ENCODE peak calls at places on chromosomes 16 and 17, in six cellular contexts. T is Caco-2, N is BJ, V is AG10803, G is heart right ventricle, I is astrocyte of the spinal cord. Q is an unnamed sample.

GRCh38 chr17:8606415-8606814 is 24.1 kb downstream of the MYH10 start:
- DNase-seq in T (no peak), G (peak), I (peak), V (peak), N (no peak), Q (peak)

GRCh38 chr16:55496509-55497145 is 12.2 kb upstream of the LPCAT2 start:
- DNase-seq in N (no peak), I (no peak), G (no peak), T (no peak), V (no peak), Q (no peak)

GRCh38 chr16:84055801-84056634 is 13.4 kb upstream of the SLC38A8 start:
- DNase-seq in V (no peak), I (peak), N (no peak), T (no peak), G (no peak), Q (no peak)

GRCh38 chr16:51545951-51546350 is 394.9 kb upstream of the SALL1 start:
- DNase-seq in V (no peak), G (no peak), I (no peak), T (no peak), N (no peak), Q (no peak)

GRCh38 chr16:20409398-20410152 is at the start of gene ACSM5:
- DNase-seq in T (no peak), N (no peak), G (peak), V (no peak), I (no peak), Q (no peak)

GRCh38 chr16:2285731-2286191 is 17.8 kb upstream of the RNPS1 start:
- DNase-seq in T (no peak), I (no peak), N (no peak), G (no peak), V (no peak), Q (no peak)

GRCh38 chr17:4772235-4772613 is 538 bp downstream of the TM4SF5 start:
- DNase-seq in T (no peak), I (no peak), V (no peak), N (no peak), G (no peak), Q (no peak)

GRCh38 chr17:60461584-60461983 is 39.3 kb downstream of the CHCT1 start:
- DNase-seq in N (no peak), G (no peak), I (no peak), V (no peak), T (no peak), Q (no peak)

GRCh38 chr16:85029413-85029794 is 1.8 kb downstream of the KIAA0513 start:
- DNase-seq in G (no peak), N (peak), V (peak), I (peak), T (no peak), Q (peak)

GRCh38 chr16:28532940-28533647 is 5.7 kb downstream of the NUPR1 start:
- DNase-seq in T (no peak), I (no peak), V (no peak), N (no peak), G (no peak), Q (no peak)

GRCh38 chr16:49857423-49858181 is 1.7 kb upstream of the ZNF423 start:
- DNase-seq in G (peak), N (no peak), I (peak), V (peak), T (peak), Q (peak)

DNA sequence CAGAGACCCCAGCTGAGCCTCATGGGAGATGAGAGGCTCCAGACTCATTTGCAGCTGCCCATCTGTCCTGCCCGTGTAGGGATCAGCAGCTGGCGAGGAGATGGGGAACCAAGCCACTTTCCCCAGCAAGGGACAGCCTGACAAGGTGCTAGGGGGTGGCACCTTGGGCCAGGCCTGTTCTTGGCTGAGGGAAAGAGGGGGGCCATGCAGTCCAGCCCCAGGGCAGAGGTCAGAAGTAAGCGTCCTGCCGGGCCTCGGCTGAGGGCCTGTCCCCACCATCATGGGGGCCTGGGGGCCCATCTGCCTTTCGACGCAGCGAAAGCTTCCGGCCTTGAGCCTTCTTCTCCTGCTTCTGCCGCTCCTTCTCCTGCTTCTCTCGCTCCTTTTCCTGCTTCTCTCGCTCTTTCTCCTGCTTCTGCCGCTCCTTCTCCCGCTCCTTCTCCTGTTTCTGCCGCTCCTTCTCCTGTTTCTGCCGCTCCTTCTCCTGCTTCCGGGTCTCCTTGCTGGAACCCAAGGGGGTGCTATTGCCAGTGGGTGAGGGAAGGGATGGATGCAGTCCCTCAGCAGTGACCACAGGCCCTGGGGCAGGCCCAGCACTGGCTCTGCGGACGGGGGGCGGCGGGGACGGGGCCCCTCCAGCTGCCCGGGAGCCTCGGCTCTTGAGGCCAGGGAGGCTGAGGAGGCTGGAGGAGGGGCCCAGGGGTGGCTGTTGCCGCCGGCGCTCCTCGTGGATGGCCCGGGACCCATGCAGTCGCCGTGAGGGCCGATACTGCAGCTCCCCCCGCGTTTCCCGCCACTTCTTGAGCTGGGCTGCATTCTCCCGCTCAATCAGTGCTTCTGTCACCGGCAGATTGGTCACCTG is 2.8 kb upstream of the CD2BP2 start:
- DNase-seq in N (no peak), G (no peak), T (no peak), I (no peak), V (no peak), Q (no peak)
- H3K4me3 ChIP-seq in N (no peak), G (no peak), T (no peak), I (no peak), V (no peak), Q (no peak)

GRCh38 chr16:72256398-72257048 is 84.6 kb upstream of the PMFBP1 start:
- DNase-seq in I (peak), N (peak), G (no peak), T (no peak), V (peak), Q (peak)
- H3K4me3 ChIP-seq in I (no peak), N (no peak), G (no peak), T (no peak), V (no peak), Q (peak)

GRCh38 chr16:65224994-65225393 is 103.1 kb upstream of the CDH11 start:
- DNase-seq in N (no peak), I (no peak), G (no peak), V (no peak), T (no peak), Q (no peak)

GRCh38 chr16:65227041-65227835 is 105.4 kb upstream of the CDH11 start:
- DNase-seq in N (no peak), T (no peak), I (no peak), G (no peak), V (no peak), Q (no peak)

GRCh38 chr16:65226077-65226476 is 104.2 kb upstream of the CDH11 start:
- DNase-seq in I (no peak), T (no peak), V (no peak), N (no peak), G (no peak), Q (no peak)

GRCh38 chr16:65225488-65225887 is 103.6 kb upstream of the CDH11 start:
- DNase-seq in V (no peak), T (no peak), G (no peak), N (no peak), I (no peak), Q (no peak)

GRCh38 chr16:65229191-65229662 is 107.4 kb upstream of the CDH11 start:
- DNase-seq in T (no peak), I (no peak), V (peak), N (peak), G (no peak), Q (peak)
- H3K4me3 ChIP-seq in T (no peak), I (no peak), V (no peak), N (no peak), G (no peak), Q (no peak)

GRCh38 chr16:4795181-4795827 is at the start of gene SMIM22:
- DNase-seq in N (no peak), T (no peak), I (no peak), G (no peak), V (no peak), Q (no peak)
- H3K4me3 ChIP-seq in N (no peak), T (no peak), I (no peak), G (no peak), V (no peak), Q (no peak)

GRCh38 chr16:12288537-12289174 is 312.1 kb downstream of the SNX29 start:
- DNase-seq in I (no peak), N (no peak), T (no peak), G (no peak), V (no peak), Q (no peak)
- H3K4me3 ChIP-seq in I (no peak), N (no peak), T (no peak), G (no peak), V (no peak), Q (no peak)

DNA sequence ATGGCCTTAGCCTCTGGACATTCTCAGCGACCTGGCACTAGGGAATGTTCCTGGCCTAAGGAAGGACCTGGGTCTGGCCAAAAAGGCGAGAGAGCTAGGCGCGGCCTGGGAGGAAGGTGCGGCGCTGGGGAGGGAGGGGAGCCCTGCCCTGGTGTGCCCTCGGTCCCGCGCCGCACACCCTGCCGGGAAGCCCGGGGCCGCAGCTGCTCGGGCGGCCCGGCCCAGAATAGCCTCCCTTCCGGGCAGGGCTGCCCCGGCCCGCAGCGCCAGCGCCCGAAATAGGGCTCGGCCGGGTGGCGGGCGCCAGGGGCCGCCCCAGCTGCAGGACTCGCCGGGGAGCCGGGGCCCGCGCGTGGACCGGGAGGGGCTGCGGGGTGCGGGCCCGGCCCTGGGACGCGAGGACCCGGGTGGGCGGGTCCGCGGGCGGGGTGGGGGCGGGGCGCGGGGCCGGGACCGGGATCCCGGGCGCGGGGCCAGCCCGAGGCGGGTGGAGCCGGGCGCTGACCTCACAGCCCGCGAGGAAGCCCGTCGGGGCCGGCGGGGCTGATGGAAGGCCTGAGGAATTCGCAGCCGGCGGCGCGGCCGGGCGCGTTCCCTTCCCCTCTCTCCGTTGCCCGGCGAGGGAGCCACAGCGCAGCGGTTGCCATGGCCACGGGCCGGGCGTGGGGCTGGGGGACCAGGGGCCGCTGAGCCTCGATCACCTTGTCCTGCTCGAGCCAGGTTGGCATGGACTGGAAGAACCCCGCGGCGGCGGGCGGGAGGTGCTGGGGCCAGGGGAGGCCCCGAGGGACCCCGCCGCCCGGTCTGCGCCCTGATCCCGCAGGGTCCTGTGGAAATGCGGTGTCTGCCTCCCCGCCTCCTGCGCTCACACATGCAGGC is 18.1 kb downstream of the SOCS3 start:
- DNase-seq in I (peak), V (peak), G (peak), N (no peak), T (no peak), Q (peak)
- H3K4me3 ChIP-seq in I (peak), V (peak), G (no peak), N (peak), T (peak), Q (peak)

GRCh38 chr16:67547423-67548264 is 14.7 kb upstream of the CTCF start:
- DNase-seq in T (no peak), I (no peak), G (no peak), N (no peak), V (no peak), Q (no peak)
- H3K4me3 ChIP-seq in T (no peak), I (no peak), G (no peak), N (no peak), V (no peak), Q (no peak)

DNA sequence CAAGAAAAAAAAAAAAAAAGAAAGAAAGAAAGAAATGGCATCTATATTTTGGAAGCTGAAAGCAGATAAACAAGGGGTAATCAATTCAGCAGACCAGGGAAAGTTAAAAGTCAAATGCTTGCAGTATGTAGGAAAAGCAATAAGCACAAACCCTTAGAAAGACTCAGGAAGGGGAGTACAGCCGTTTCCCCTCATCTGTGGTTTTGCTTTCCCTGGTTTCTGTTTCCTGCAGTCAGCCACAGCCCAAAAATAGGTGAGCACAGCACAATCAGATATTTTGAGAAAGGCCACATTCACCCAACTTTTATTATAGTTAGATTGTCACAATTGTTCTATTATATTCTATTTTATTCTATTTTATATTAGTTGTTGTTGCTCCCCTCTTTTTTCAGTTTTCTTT is 14.4 kb upstream of the ALOX12 start:
- DNase-seq in G (no peak), V (no peak), I (no peak), T (no peak), N (no peak), Q (no peak)
- H3K4me3 ChIP-seq in G (no peak), V (no peak), I (no peak), T (no peak), N (no peak), Q (no peak)

GRCh38 chr17:47066095-47066494 is 87.0 kb upstream of the RPRML start:
- DNase-seq in G (no peak), I (no peak), T (no peak), N (no peak), V (no peak), Q (no peak)
- H3K4me3 ChIP-seq in G (no peak), I (no peak), T (no peak), N (no peak), V (no peak), Q (peak)

GRCh38 chr17:45410144-45411091 is 22.3 kb downstream of the ARHGAP27 start:
- DNase-seq in V (no peak), I (no peak), G (peak), N (no peak), T (no peak), Q (no peak)
- H3K4me3 ChIP-seq in V (no peak), I (no peak), G (no peak), N (no peak), T (no peak), Q (no peak)